ENCODE peak calls at places on chromosomes 5 and 9, in ten cellular contexts. H is bronchial epithelial cell; F is choroid plexus epithelial cell; X is psoas muscle; Z is fibroblast of mammary gland; S is suprapubic skin; R is NB4; E is CD4-positive, alpha-beta T cell; U is sigmoid colon; P is activated CD8-positive, alpha-beta T cell treated with anti-CD3 and anti-CD28 coated beads for 36 hours. Q is an unnamed sample.

GRCh38 chr5:67998709-67999251 is 216.8 kb upstream of the PIK3R1 start:
- DNase-seq in S (peak), R (no peak), U (peak), X (peak), Z (peak), F (peak), H (peak), P (no peak), E (no peak), Q (no peak)

GRCh38 chr5:14671414-14671813 is 6.9 kb downstream of the OTULIN start:
- DNase-seq in Z (peak), F (peak), E (no peak), H (peak), R (no peak), U (no peak), S (no peak), X (no peak), P (no peak), Q (no peak)

GRCh38 chr5:565782-566445 is 41.7 kb upstream of the SLC9A3 start:
- DNase-seq in Z (peak), R (peak), P (peak), F (peak), S (peak), U (peak), H (peak), E (no peak), X (no peak), Q (no peak)

GRCh38 chr5:38468202-38468656 is 88.2 kb downstream of the LIFR start:
- DNase-seq in X (peak), E (no peak), F (peak), S (no peak), Z (peak), U (peak), R (no peak), P (no peak), H (peak), Q (no peak)

GRCh38 chr9:72983056-72983455 is 30.2 kb upstream of the ALDH1A1 start:
- DNase-seq in E (no peak), P (no peak), F (no peak), Z (no peak), X (no peak), S (no peak), H (no peak), U (no peak), R (no peak), Q (no peak)

GRCh38 chr9:84897362-84898094 is 228.0 kb downstream of the NTRK2 start:
- DNase-seq in X (no peak), S (no peak), R (no peak), U (no peak), E (no peak), F (no peak), H (no peak), P (no peak), Z (no peak), Q (no peak)

GRCh38 chr5:75405296-75405695 is 68.3 kb downstream of the HMGCR start:
- DNase-seq in P (no peak), H (peak), F (peak), R (peak), Z (peak), U (no peak), X (no peak), E (no peak), S (no peak), Q (no peak)

GRCh38 chr9:36187414-36187813 is 3.3 kb upstream of the CLTA start:
- DNase-seq in S (no peak), R (no peak), U (no peak), Z (peak), P (no peak), E (no peak), H (peak), X (no peak), F (peak), Q (no peak)

GRCh38 chr5:65012411-65012972 is 243.8 kb downstream of the CWC27 start:
- DNase-seq in X (no peak), F (no peak), H (no peak), U (no peak), E (no peak), R (no peak), Z (no peak), S (no peak), P (no peak), Q (no peak)

GRCh38 chr5:39156082-39156481 is 63.3 kb downstream of the FYB1 start:
- DNase-seq in U (no peak), E (no peak), Z (no peak), P (no peak), F (no peak), R (no peak), S (no peak), X (no peak), H (no peak), Q (no peak)

GRCh38 chr9:127816362-127816725 is 13.7 kb downstream of the FPGS start:
- DNase-seq in F (no peak), P (no peak), H (no peak), E (no peak), X (no peak), R (no peak), S (no peak), Z (no peak), U (no peak), Q (no peak)

GRCh38 chr5:53825016-53825415 is 264.6 kb downstream of the NDUFS4 start:
- DNase-seq in P (no peak), Z (no peak), S (no peak), R (no peak), F (no peak), E (no peak), X (no peak), U (no peak), H (no peak), Q (no peak)

GRCh38 chr9:112558476-112558875 is 71.8 kb downstream of the KIAA1958 start:
- DNase-seq in S (no peak), U (no peak), X (no peak), Z (peak), R (no peak), F (no peak), H (peak), E (no peak), P (no peak), Q (no peak)

GRCh38 chr5:177301503-177302165 is 1.9 kb downstream of the RAB24 start:
- DNase-seq in X (no peak), P (no peak), Z (peak), R (no peak), H (peak), U (peak), S (no peak), F (no peak), E (no peak), Q (no peak)

GRCh38 chr5:177304392-177305119 is 957 bp downstream of the PRELID1 start:
- DNase-seq in H (peak), P (peak), X (no peak), F (no peak), S (peak), Z (peak), U (peak), R (peak), E (no peak), Q (no peak)

GRCh38 chr5:177302354-177303110 is 987 bp downstream of the RAB24 start:
- DNase-seq in U (peak), S (no peak), P (no peak), H (no peak), E (no peak), X (no peak), R (peak), F (no peak), Z (peak), Q (no peak)

GRCh38 chr5:177303925-177304391 is 359 bp downstream of the PRELID1 start:
- DNase-seq in S (no peak), Z (no peak), F (peak), X (no peak), P (no peak), U (peak), R (peak), H (no peak), E (no peak), Q (no peak)

DNA sequence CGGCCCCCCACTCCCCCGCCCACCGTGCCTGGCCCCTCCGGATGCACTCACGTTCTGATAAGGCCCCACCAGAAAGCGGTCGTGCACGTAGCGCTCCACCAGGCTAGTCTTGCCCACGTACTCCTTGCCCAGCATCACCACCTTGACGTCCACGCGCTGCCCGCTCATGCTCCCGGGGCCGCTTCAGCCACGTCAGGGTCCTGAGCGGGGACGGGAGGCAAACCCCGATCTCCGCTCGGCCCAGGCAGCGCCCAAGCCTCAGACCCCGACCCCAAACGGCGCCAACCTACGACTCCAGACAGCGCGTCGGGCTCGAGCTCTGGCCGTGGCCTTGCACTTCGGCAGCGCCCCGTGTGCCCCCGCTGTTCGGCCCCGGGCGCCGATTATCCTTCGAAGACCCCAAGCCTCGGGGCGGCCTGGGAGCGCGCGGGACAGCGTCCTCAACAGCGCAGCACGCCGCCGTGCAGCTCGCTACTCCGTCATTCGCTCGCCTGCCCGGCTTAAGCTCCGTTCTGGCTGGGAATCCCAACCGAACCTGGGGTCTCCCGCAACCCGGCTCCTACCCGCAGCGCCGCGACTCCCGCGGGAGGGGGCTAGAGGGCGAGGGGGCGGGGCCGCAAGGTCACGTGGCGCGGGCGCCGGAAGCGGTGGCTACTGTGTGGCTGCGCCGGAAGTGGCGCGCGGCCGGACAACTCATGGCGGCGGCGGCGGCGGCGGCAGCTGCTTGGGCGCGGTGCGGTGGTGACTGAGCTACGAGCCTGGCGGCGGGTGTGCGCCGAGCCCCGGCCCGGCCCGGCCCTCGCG is at the start of the genes PRELID1 and RAB24:
- DNase-seq in E (peak), R (peak), X (peak), P (peak), U (peak), Z (peak), S (peak), F (peak), H (peak), Q (peak)
- TF ChIP-seq CTCF in E (peak), R (no peak), X (peak), P (peak), U (no peak), Z (no peak), S (no peak), F (no peak), H (peak), Q (peak)

GRCh38 chr9:13993482-13994267 is 320.3 kb downstream of the NFIB start:
- DNase-seq in E (no peak), U (no peak), F (peak), H (no peak), R (no peak), S (no peak), Z (peak), P (no peak), X (no peak), Q (no peak)
- TF ChIP-seq CTCF in E (no peak), U (no peak), F (no peak), H (no peak), R (no peak), S (no peak), Z (no peak), P (no peak), X (no peak), Q (no peak)

GRCh38 chr9:7304596-7304995 is 495.0 kb downstream of the DMAC1 start:
- DNase-seq in Z (no peak), E (no peak), F (no peak), P (no peak), H (no peak), S (no peak), X (no peak), R (no peak), U (no peak), Q (no peak)

GRCh38 chr9:7303932-7304331 is 495.6 kb downstream of the DMAC1 start:
- DNase-seq in X (no peak), H (no peak), P (no peak), S (no peak), R (no peak), Z (no peak), U (no peak), F (no peak), E (no peak), Q (no peak)

GRCh38 chr9:7300484-7300883 is 499.1 kb downstream of the DMAC1 start:
- DNase-seq in R (no peak), S (no peak), F (no peak), E (no peak), H (no peak), P (no peak), U (no peak), X (no peak), Z (no peak), Q (no peak)

GRCh38 chr9:7305677-7306076 is 493.9 kb downstream of the DMAC1 start:
- DNase-seq in F (no peak), R (no peak), Z (no peak), E (no peak), P (no peak), X (no peak), S (no peak), U (no peak), H (no peak), Q (no peak)
- TF ChIP-seq CTCF in F (no peak), R (no peak), Z (no peak), E (no peak), P (no peak), X (no peak), S (no peak), U (no peak), H (no peak), Q (no peak)

DNA sequence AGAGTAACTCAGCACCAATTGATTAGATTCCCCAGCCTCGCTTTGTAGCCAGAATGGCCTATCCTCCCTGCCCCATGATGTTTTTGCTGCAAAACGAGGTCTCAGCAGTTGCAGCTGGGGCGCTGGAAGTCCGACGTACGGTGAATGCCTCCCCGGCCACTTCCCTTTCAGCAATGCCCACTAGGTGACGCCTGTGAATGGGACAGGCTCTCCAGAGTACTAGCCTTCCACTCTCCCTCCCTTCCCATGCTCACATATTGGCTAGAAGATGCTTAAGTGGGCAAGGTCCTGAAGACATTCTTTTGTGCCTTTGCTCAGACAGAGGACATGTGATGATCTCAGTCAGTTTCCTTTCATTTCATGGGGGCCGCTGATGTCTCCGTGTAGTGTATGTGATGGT is 50.8 kb downstream of the DMRT2 start:
- DNase-seq in R (peak), E (no peak), S (peak), X (peak), Z (peak), H (peak), P (peak), F (peak), U (no peak), Q (peak)
- TF ChIP-seq CTCF in R (peak), E (no peak), S (no peak), X (peak), Z (peak), H (peak), P (no peak), F (peak), U (no peak), Q (peak)